ENCODE peak calls at places on chromosomes 4 and X, in nine cellular contexts. M, F, D, S, U, P, T, H and Q are unnamed samples.
A peak's percentile ranks its signal among the peaks of the same experiment; 100 is the strongest.

GRCh38 chrX:155761185-155761584 is 120.0 kb upstream of the VAMP7 start:
- DNase-seq in H (no peak), P (no peak), F (no peak), D (no peak), T (no peak), M (no peak), S (no peak), U (no peak), Q (no peak)

GRCh38 chrX:42680651-42681050 is 97.3 kb downstream of the PPP1R2C start:
- DNase-seq in M (no peak), S (peak; percentile 0), H (no peak), D (no peak), P (no peak), U (peak; percentile 65), T (no peak), F (no peak), Q (peak; percentile 8)

GRCh38 chr4:78150465-78150864 is 93.3 kb downstream of the FRAS1 start:
- DNase-seq in F (no peak), M (no peak), H (no peak), D (no peak), S (no peak), P (no peak), T (no peak), U (no peak), Q (no peak)

GRCh38 chr4:10421344-10422055 is 35.7 kb downstream of the ZNF518B start:
- DNase-seq in P (no peak), D (no peak), H (no peak), M (no peak), T (no peak), F (no peak), S (peak; percentile 21), U (no peak), Q (no peak)

GRCh38 chrX:119468186-119468929 is at the start of gene SLC25A5:
- DNase-seq in H (peak; percentile 88), S (peak; percentile 86), U (peak; percentile 76), T (peak; percentile 81), F (peak; percentile 85), P (peak; percentile 87), M (peak; percentile 82), D (peak; percentile 87), Q (peak; percentile 73)

GRCh38 chr4:24742773-24743676 is 52.3 kb upstream of the SOD3 start:
- DNase-seq in T (no peak), U (no peak), P (no peak), M (no peak), H (no peak), F (no peak), D (no peak), S (no peak), Q (no peak)

GRCh38 chr4:87152310-87153061 is 67.9 kb downstream of the KLHL8 start:
- DNase-seq in S (peak; percentile 7), P (no peak), M (no peak), U (no peak), H (no peak), T (no peak), D (no peak), F (no peak), Q (peak; percentile 13)

GRCh38 chr4:15738877-15739276 is 36.0 kb downstream of the BST1 start:
- DNase-seq in S (no peak), U (no peak), H (no peak), T (no peak), F (peak; percentile 12), M (no peak), P (no peak), D (no peak), Q (no peak)

GRCh38 chr4:169443748-169444147 is 168.6 kb downstream of the NEK1 start:
- DNase-seq in S (no peak), D (no peak), T (no peak), F (no peak), P (no peak), M (no peak), H (no peak), U (no peak), Q (no peak)

GRCh38 chr4:113781439-113782040 is 20.0 kb upstream of the CAMK2D start:
- DNase-seq in T (no peak), M (no peak), D (peak; percentile 42), S (peak; percentile 57), P (no peak), F (peak; percentile 40), U (peak; percentile 69), H (peak; percentile 48), Q (peak; percentile 72)

GRCh38 chr4:13887010-13887409 is 259.5 kb upstream of the BOD1L1 start:
- DNase-seq in S (no peak), U (no peak), P (no peak), D (no peak), F (no peak), M (no peak), H (no peak), T (no peak), Q (no peak)

GRCh38 chr4:183987529-183987946 is 82.4 kb downstream of the STOX2 start:
- DNase-seq in H (no peak), F (peak; percentile 80), D (no peak), M (peak; percentile 64), U (peak; percentile 79), S (peak; percentile 28), P (peak; percentile 48), T (no peak), Q (peak; percentile 91)

GRCh38 chrX:26597981-26598380 is 382.0 kb downstream of the MAGEB5 start:
- DNase-seq in M (no peak), U (peak; percentile 40), F (no peak), D (no peak), S (no peak), H (no peak), T (no peak), P (no peak), Q (no peak)

GRCh38 chr4:66927937-66928336 is 617.4 kb downstream of the CENPC start:
- DNase-seq in M (no peak), T (peak; percentile 37), S (no peak), D (no peak), U (no peak), F (no peak), P (peak; percentile 45), H (no peak), Q (no peak)

GRCh38 chr4:141771889-141772830 is 135.8 kb downstream of the IL15 start:
- DNase-seq in P (no peak), U (no peak), H (peak; percentile 6), D (no peak), F (no peak), M (no peak), S (no peak), T (no peak), Q (no peak)

GRCh38 chr4:90159193-90159592 is 32.0 kb downstream of the CCSER1 start:
- DNase-seq in T (no peak), F (no peak), U (peak; percentile 5), H (no peak), S (no peak), M (no peak), D (no peak), P (no peak), Q (no peak)

GRCh38 chrX:17291998-17292658 is 82.9 kb upstream of the NHS start:
- DNase-seq in M (no peak), H (no peak), U (no peak), D (no peak), F (no peak), T (no peak), S (no peak), P (no peak), Q (peak; percentile 42)

GRCh38 chr4:118941799-118942198 is 53.1 kb downstream of the SYNPO2 start:
- DNase-seq in H (no peak), T (no peak), U (peak; percentile 16), P (no peak), S (no peak), F (peak; percentile 46), M (no peak), D (no peak), Q (peak; percentile 37)

GRCh38 chr4:87679449-87680169 is 29.5 kb downstream of the DMP1 start:
- DNase-seq in D (peak; percentile 34), H (peak; percentile 31), U (peak; percentile 84), P (no peak), M (peak; percentile 66), T (peak; percentile 44), F (peak; percentile 72), S (peak; percentile 56), Q (peak; percentile 47)

GRCh38 chrX:108165349-108166111 is 74.0 kb downstream of the ATG4A start:
- DNase-seq in T (peak; percentile 10), U (peak; percentile 63), S (peak; percentile 39), F (peak; percentile 37), H (no peak), M (peak; percentile 26), D (peak; percentile 32), P (no peak), Q (peak; percentile 40)

GRCh38 chr4:109548655-109549054 is 11.4 kb upstream of the MCUB start:
- DNase-seq in M (no peak), S (peak; percentile 95), F (peak; percentile 80), T (no peak), P (no peak), U (peak; percentile 93), H (no peak), D (no peak), Q (peak; percentile 23)

GRCh38 chr4:69764311-69764710 is 3.9 kb upstream of the SULT1B1 start:
- DNase-seq in M (no peak), D (no peak), T (no peak), U (peak; percentile 45), S (no peak), P (no peak), H (no peak), F (no peak), Q (peak; percentile 65)

GRCh38 chr4:87461281-87461700 is 38.9 kb downstream of the NUDT9 start:
- DNase-seq in H (no peak), U (peak; percentile 66), F (no peak), T (no peak), P (no peak), S (no peak), D (no peak), M (no peak), Q (peak; percentile 51)

GRCh38 chr4:144621681-144622080 is 24.3 kb upstream of the HHIP start:
- DNase-seq in F (no peak), T (no peak), P (no peak), H (no peak), U (no peak), S (no peak), M (no peak), D (no peak), Q (no peak)

GRCh38 chr4:14929669-14930068 is 72.6 kb upstream of the CPEB2 start:
- DNase-seq in T (no peak), F (no peak), M (no peak), U (no peak), H (no peak), D (no peak), P (no peak), S (no peak), Q (no peak)

GRCh38 chr4:188297873-188298272 is 158.6 kb downstream of the TRIML1 start:
- DNase-seq in P (no peak), H (no peak), M (no peak), F (peak; percentile 16), S (no peak), T (no peak), U (peak; percentile 82), D (no peak), Q (no peak)

GRCh38 chr4:7557447-7557846 is 122.7 kb upstream of the PSAPL1 start:
- DNase-seq in M (no peak), U (peak; percentile 39), F (peak; percentile 91), T (no peak), H (no peak), D (no peak), S (no peak), P (no peak), Q (peak; percentile 35)

GRCh38 chr4:1243451-1244080 is 5.4 kb downstream of the CTBP1 start:
- DNase-seq in F (no peak), U (peak; percentile 18), M (peak; percentile 15), T (no peak), H (peak; percentile 58), S (no peak), D (no peak), P (no peak), Q (no peak)

GRCh38 chr4:161010227-161010626 is 1153.6 kb downstream of the FSTL5 start:
- DNase-seq in D (no peak), F (no peak), P (no peak), H (no peak), M (no peak), T (peak; percentile 33), U (no peak), S (no peak), Q (no peak)

GRCh38 chrX:39957816-39958561 is 139.8 kb downstream of the BCOR start:
- DNase-seq in T (no peak), D (no peak), H (no peak), U (peak; percentile 68), F (peak; percentile 15), S (peak; percentile 36), M (no peak), P (no peak), Q (peak; percentile 52)

GRCh38 chrX:51779306-51779705 is 36.1 kb downstream of the GSPT2 start:
- DNase-seq in T (no peak), H (no peak), U (no peak), P (no peak), D (no peak), S (no peak), F (no peak), M (no peak), Q (no peak)